ENCODE peak calls at places on chromosomes 13 and 19, in four cellular contexts. One of them, this sample, is unnamed. For H3K4me1, the result is how much of the 10 kb centered on the place peaks cover.

GRCh38 chr13:34254366-34254765 is 436.4 kb downstream of the RFC3 start:
- DNase-seq in CD8-positive, alpha-beta T cell: no peak
- DNase-seq in H9: no peak
- DNase-seq in colonic mucosa: no peak
- DNase-seq in this sample: no peak

GRCh38 chr19:2533686-2534085 is 57.8 kb downstream of the GADD45B start:
- DNase-seq in CD8-positive, alpha-beta T cell: no peak
- DNase-seq in H9: no peak
- DNase-seq in colonic mucosa: no peak
- DNase-seq in this sample: no peak

GRCh38 chr13:46288570-46289259 is 77.0 kb downstream of the LRRC63 start:
- DNase-seq in CD8-positive, alpha-beta T cell: no peak
- DNase-seq in H9: no peak
- DNase-seq in colonic mucosa: no peak
- DNase-seq in this sample: no peak

GRCh38 chr19:46494936-46495788 is 505 bp downstream of the PNMA8B start:
- DNase-seq in CD8-positive, alpha-beta T cell: no peak
- DNase-seq in H9: peak
- DNase-seq in colonic mucosa: no peak
- DNase-seq in this sample: no peak

GRCh38 chr19:4647676-4648644 is 8.6 kb downstream of the TNFAIP8L1 start:
- DNase-seq in CD8-positive, alpha-beta T cell: no peak
- DNase-seq in H9: peak
- DNase-seq in colonic mucosa: no peak
- DNase-seq in this sample: peak

GRCh38 chr13:62631614-62632013 is 1216.0 kb upstream of the PCDH20 start:
- DNase-seq in CD8-positive, alpha-beta T cell: no peak
- DNase-seq in H9: no peak
- DNase-seq in colonic mucosa: no peak
- DNase-seq in this sample: no peak

GRCh38 chr13:104577029-104577820 is 1511.0 kb upstream of the SLC10A2 start:
- DNase-seq in CD8-positive, alpha-beta T cell: no peak
- DNase-seq in H9: no peak
- DNase-seq in colonic mucosa: no peak
- DNase-seq in this sample: no peak

GRCh38 chr19:39970424-39970673 is 616 bp upstream of the PSMC4 start:
- DNase-seq in CD8-positive, alpha-beta T cell: no peak
- DNase-seq in H9: no peak
- DNase-seq in colonic mucosa: no peak
- DNase-seq in this sample: no peak

GRCh38 chr19:45630463-45630862 is 8.7 kb downstream of the EML2 start:
- DNase-seq in CD8-positive, alpha-beta T cell: no peak
- DNase-seq in H9: no peak
- DNase-seq in colonic mucosa: no peak
- DNase-seq in this sample: no peak

GRCh38 chr19:46009530-46010510 is 13.0 kb downstream of the PGLYRP1 start:
- DNase-seq in CD8-positive, alpha-beta T cell: peak
- DNase-seq in H9: peak
- DNase-seq in colonic mucosa: peak
- DNase-seq in this sample: peak

DNA sequence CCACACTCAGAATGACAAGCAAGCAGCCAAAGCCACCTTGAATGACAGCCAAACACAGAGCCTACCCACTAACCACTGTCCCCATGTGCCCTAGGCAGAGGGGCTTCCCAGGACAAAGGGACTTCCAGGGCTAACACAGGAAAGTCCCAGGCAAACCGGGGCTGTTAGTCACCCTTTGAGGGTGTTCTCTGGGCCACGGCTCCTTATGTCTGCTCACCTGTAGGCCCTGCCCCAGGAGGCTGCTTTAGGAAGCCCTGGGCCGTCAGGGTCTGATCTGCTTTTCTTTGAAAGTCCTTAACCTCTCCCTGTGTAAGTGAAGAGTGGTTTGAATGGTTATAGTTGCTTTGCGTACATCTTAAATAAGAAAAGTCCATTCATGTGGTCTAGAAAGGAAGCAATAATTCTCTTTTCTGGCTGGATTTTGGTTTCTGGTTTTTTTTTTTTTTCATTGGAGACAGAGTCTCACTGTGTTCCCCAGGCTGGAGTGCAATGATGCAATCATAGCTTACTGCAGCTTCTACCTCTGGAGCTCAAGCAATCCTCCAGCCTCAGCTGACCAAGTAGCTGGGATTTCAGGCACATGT is 161.4 kb downstream of the EFNB2 start:
- DNase-seq in CD8-positive, alpha-beta T cell: no peak
- DNase-seq in H9: no peak
- DNase-seq in colonic mucosa: no peak
- DNase-seq in this sample: no peak
- TF ChIP-seq CTCF in CD8-positive, alpha-beta T cell: no peak
- TF ChIP-seq CTCF in H9: no peak
- TF ChIP-seq CTCF in colonic mucosa: no peak
- TF ChIP-seq CTCF in this sample: no peak

GRCh38 chr19:30651691-30652090 is 279.5 kb downstream of the ZNF536 start:
- DNase-seq in CD8-positive, alpha-beta T cell: no peak
- DNase-seq in H9: no peak
- DNase-seq in colonic mucosa: no peak
- DNase-seq in this sample: no peak
- H3K4me1 ChIP-seq in CD8-positive, alpha-beta T cell: under half
- H3K4me1 ChIP-seq in H9: under half
- H3K4me1 ChIP-seq in colonic mucosa: under half
- H3K4me1 ChIP-seq in this sample: under half

GRCh38 chr19:32063601-32064000 is 281.8 kb upstream of the ZNF507 start:
- DNase-seq in CD8-positive, alpha-beta T cell: no peak
- DNase-seq in H9: no peak
- DNase-seq in colonic mucosa: no peak
- DNase-seq in this sample: peak

GRCh38 chr19:32070101-32070500 is 275.3 kb upstream of the ZNF507 start:
- DNase-seq in CD8-positive, alpha-beta T cell: no peak
- DNase-seq in H9: no peak
- DNase-seq in colonic mucosa: no peak
- DNase-seq in this sample: no peak

GRCh38 chr19:32067686-32068085 is 277.7 kb upstream of the ZNF507 start:
- DNase-seq in CD8-positive, alpha-beta T cell: no peak
- DNase-seq in H9: peak
- DNase-seq in colonic mucosa: no peak
- DNase-seq in this sample: no peak

GRCh38 chr19:32068805-32069204 is 276.6 kb upstream of the ZNF507 start:
- DNase-seq in CD8-positive, alpha-beta T cell: no peak
- DNase-seq in H9: no peak
- DNase-seq in colonic mucosa: no peak
- DNase-seq in this sample: no peak

GRCh38 chr19:32066056-32066455 is 279.4 kb upstream of the ZNF507 start:
- DNase-seq in CD8-positive, alpha-beta T cell: no peak
- DNase-seq in H9: no peak
- DNase-seq in colonic mucosa: no peak
- DNase-seq in this sample: no peak
- TF ChIP-seq CTCF in CD8-positive, alpha-beta T cell: no peak
- TF ChIP-seq CTCF in H9: no peak
- TF ChIP-seq CTCF in colonic mucosa: no peak
- TF ChIP-seq CTCF in this sample: no peak

GRCh38 chr13:51825165-51825592 is 19.8 kb downstream of the TMEM272 start:
- DNase-seq in CD8-positive, alpha-beta T cell: no peak
- DNase-seq in H9: no peak
- DNase-seq in colonic mucosa: no peak
- DNase-seq in this sample: no peak
- H3K4me1 ChIP-seq in CD8-positive, alpha-beta T cell: half or more
- H3K4me1 ChIP-seq in H9: under half
- H3K4me1 ChIP-seq in colonic mucosa: under half
- H3K4me1 ChIP-seq in this sample: half or more

DNA sequence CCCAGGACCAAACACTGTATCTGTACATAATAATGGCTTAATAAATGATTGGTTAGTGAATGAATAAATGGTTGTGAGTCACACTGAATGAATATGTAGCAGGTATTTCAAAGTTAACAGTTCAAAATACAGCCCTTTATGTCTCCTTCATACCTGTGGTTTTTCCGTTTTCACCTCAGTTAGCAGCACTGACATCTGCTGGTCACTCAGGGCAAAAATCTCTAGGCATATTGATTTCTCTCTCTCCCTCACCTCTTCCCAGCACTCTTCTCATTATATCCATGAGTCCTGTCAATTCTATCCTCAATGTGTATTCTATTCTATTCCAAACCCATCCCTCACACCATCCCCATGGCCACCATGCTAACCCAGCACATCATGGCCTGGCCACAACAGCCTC is 76.2 kb downstream of the PEG3 start:
- DNase-seq in CD8-positive, alpha-beta T cell: no peak
- DNase-seq in H9: no peak
- DNase-seq in colonic mucosa: no peak
- DNase-seq in this sample: no peak
- TF ChIP-seq CTCF in CD8-positive, alpha-beta T cell: no peak
- TF ChIP-seq CTCF in H9: peak
- TF ChIP-seq CTCF in colonic mucosa: no peak
- TF ChIP-seq CTCF in this sample: no peak

GRCh38 chr13:44309771-44310767 is 63.6 kb upstream of the SERP2 start:
- DNase-seq in CD8-positive, alpha-beta T cell: no peak
- DNase-seq in H9: no peak
- DNase-seq in colonic mucosa: peak
- DNase-seq in this sample: peak

GRCh38 chr13:44313674-44314073 is 60.0 kb upstream of the SERP2 start:
- DNase-seq in CD8-positive, alpha-beta T cell: no peak
- DNase-seq in H9: no peak
- DNase-seq in colonic mucosa: no peak
- DNase-seq in this sample: no peak

GRCh38 chr13:44311011-44311481 is 62.6 kb upstream of the SERP2 start:
- DNase-seq in CD8-positive, alpha-beta T cell: no peak
- DNase-seq in H9: no peak
- DNase-seq in colonic mucosa: no peak
- DNase-seq in this sample: no peak

GRCh38 chr13:44312898-44313551 is 60.6 kb upstream of the SERP2 start:
- DNase-seq in CD8-positive, alpha-beta T cell: no peak
- DNase-seq in H9: no peak
- DNase-seq in colonic mucosa: peak
- DNase-seq in this sample: no peak

DNA sequence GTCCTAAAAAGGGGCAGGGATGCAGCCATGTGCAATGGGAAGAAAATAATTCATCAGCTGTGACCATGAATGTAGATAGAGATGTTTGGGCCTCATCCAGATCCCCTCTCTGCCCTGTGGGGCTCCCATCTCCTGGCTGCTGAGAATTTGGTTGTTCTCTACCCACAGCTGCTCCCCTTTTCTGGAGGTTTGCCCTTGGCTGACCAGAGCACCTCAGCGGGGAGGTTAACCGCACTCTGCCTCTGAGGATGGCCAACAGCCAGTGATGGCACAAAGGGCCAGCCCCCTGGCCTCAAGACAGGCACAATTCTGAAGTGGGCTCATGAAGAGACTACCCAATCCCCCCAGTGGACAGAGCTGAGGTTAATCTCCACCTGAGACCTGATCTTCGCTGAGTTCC is 61.5 kb upstream of the SERP2 start:
- DNase-seq in CD8-positive, alpha-beta T cell: no peak
- DNase-seq in H9: no peak
- DNase-seq in colonic mucosa: no peak
- DNase-seq in this sample: no peak
- H3K4me1 ChIP-seq in CD8-positive, alpha-beta T cell: under half
- H3K4me1 ChIP-seq in H9: under half
- H3K4me1 ChIP-seq in colonic mucosa: under half
- H3K4me1 ChIP-seq in this sample: under half

GRCh38 chr19:28327905-28328304 is 885.0 kb downstream of the UQCRFS1 start:
- DNase-seq in CD8-positive, alpha-beta T cell: no peak
- DNase-seq in H9: no peak
- DNase-seq in colonic mucosa: no peak
- DNase-seq in this sample: no peak

GRCh38 chr19:28329429-28329828 is 883.5 kb downstream of the UQCRFS1 start:
- DNase-seq in CD8-positive, alpha-beta T cell: no peak
- DNase-seq in H9: no peak
- DNase-seq in colonic mucosa: no peak
- DNase-seq in this sample: no peak

GRCh38 chr19:28319918-28320317 is 893.0 kb downstream of the UQCRFS1 start:
- DNase-seq in CD8-positive, alpha-beta T cell: no peak
- DNase-seq in H9: no peak
- DNase-seq in colonic mucosa: no peak
- DNase-seq in this sample: no peak

GRCh38 chr19:28319208-28319607 is 893.7 kb downstream of the UQCRFS1 start:
- DNase-seq in CD8-positive, alpha-beta T cell: no peak
- DNase-seq in H9: no peak
- DNase-seq in colonic mucosa: no peak
- DNase-seq in this sample: no peak

DNA sequence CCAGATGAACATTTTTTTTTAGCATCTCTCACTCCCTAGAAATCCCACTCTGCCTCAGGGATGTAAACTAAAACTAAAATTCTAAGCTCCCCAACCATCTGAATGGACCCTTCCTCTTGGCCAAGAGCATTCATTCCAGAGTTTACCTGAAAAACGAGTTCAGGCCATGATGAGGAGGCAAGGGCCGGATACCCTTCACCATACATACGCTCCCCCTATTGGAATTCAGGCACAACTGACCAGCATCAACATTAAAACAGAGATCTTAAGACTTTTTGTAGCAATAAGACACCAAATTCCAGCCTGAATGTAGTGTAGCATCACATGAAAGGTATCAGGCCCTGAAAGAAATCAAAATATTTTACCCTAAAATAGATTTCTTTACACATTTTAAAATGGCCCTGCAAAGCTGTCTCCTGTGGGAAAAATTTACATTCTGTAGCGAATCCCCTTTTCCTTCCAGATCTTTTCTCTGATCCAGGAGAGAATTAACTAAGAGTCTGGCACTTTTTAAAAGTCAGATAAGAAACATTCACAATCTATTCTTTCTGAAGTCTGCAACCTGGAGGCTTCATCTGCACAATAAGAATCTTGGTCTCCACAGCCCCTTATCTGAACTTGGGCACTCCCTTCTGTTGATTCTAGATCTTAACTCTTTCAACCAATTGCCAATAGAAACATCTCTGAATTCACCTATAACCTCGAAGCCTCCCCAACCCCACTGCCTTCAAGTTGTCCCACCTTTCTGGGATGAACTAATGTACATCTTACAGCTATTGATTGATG is 888.5 kb downstream of the UQCRFS1 start:
- DNase-seq in CD8-positive, alpha-beta T cell: no peak
- DNase-seq in H9: no peak
- DNase-seq in colonic mucosa: no peak
- DNase-seq in this sample: no peak
- TF ChIP-seq CTCF in CD8-positive, alpha-beta T cell: no peak
- TF ChIP-seq CTCF in H9: peak
- TF ChIP-seq CTCF in colonic mucosa: no peak
- TF ChIP-seq CTCF in this sample: no peak

GRCh38 chr13:99320693-99321481 is 13.7 kb upstream of the GPR183 start:
- DNase-seq in CD8-positive, alpha-beta T cell: peak
- DNase-seq in H9: no peak
- DNase-seq in colonic mucosa: no peak
- DNase-seq in this sample: no peak
- H3K4me1 ChIP-seq in CD8-positive, alpha-beta T cell: half or more
- H3K4me1 ChIP-seq in H9: under half
- H3K4me1 ChIP-seq in colonic mucosa: under half
- H3K4me1 ChIP-seq in this sample: under half

GRCh38 chr19:23286477-23286876 is 36.3 kb upstream of the ZNF724 start:
- DNase-seq in CD8-positive, alpha-beta T cell: no peak
- DNase-seq in H9: peak
- DNase-seq in colonic mucosa: no peak
- DNase-seq in this sample: no peak
- TF ChIP-seq CTCF in CD8-positive, alpha-beta T cell: peak
- TF ChIP-seq CTCF in H9: peak
- TF ChIP-seq CTCF in colonic mucosa: no peak
- TF ChIP-seq CTCF in this sample: peak